ENCODE peak calls at places on chromosome 13, in four cellular contexts. U, M, C and X are unnamed samples.

GRCh38 chr13:43544011-43544410 is 242.8 kb downstream of the ENOX1 start:
- DNase-seq in C (no peak), U (no peak), M (no peak), X (no peak)

GRCh38 chr13:19864018-19864338 is 529 bp upstream of the ZMYM5 start:
- DNase-seq in U (peak), C (no peak), M (peak), X (peak)

GRCh38 chr13:24217601-24218281 is 57.2 kb downstream of the SPATA13 start:
- DNase-seq in M (no peak), C (peak), U (no peak), X (no peak)

GRCh38 chr13:73937420-73937819 is 196.8 kb downstream of the KLF12 start:
- DNase-seq in U (no peak), M (no peak), C (no peak), X (no peak)

GRCh38 chr13:19048381-19048780 is 133.2 kb downstream of the TUBA3C start:
- DNase-seq in U (no peak), C (no peak), M (no peak), X (no peak)

GRCh38 chr13:78625384-78625783 is 22.0 kb upstream of the POU4F1 start:
- DNase-seq in U (no peak), M (no peak), C (no peak), X (no peak)

GRCh38 chr13:99385161-99385560 is 78.0 kb upstream of the GPR183 start:
- DNase-seq in U (no peak), C (no peak), M (no peak), X (no peak)

GRCh38 chr13:75679459-75679858 is 43.3 kb downstream of the LMO7 start:
- DNase-seq in C (peak), U (no peak), M (no peak), X (no peak)

GRCh38 chr13:58018020-58018419 is 386.5 kb downstream of the PCDH17 start:
- DNase-seq in C (no peak), U (no peak), M (no peak), X (no peak)

GRCh38 chr13:81540777-81541176 is 1199.9 kb upstream of the SPRY2 start:
- DNase-seq in U (no peak), M (no peak), C (peak), X (no peak)

GRCh38 chr13:104301216-104301975 is 1235.2 kb upstream of the SLC10A2 start:
- DNase-seq in U (no peak), M (no peak), C (no peak), X (no peak)

GRCh38 chr13:43285891-43286602 is 262.7 kb downstream of the DNAJC15 start:
- DNase-seq in C (no peak), U (no peak), M (no peak), X (no peak)

GRCh38 chr13:95948646-95949045 is 104.6 kb downstream of the UGGT2 start:
- DNase-seq in M (no peak), U (no peak), C (no peak), X (no peak)

GRCh38 chr13:40536443-40537113 is 129.9 kb downstream of the FOXO1 start:
- DNase-seq in M (no peak), U (no peak), C (peak), X (no peak)

GRCh38 chr13:42355118-42355840 is 83.3 kb downstream of the AKAP11 start:
- DNase-seq in C (no peak), U (no peak), M (no peak), X (no peak)

GRCh38 chr13:24096659-24097058 is 63.9 kb upstream of the SPATA13 start:
- DNase-seq in C (no peak), U (no peak), M (no peak), X (no peak)

GRCh38 chr13:90498096-90498495 is 849.4 kb upstream of the MIR17HG start:
- DNase-seq in C (no peak), M (no peak), U (no peak), X (no peak)

GRCh38 chr13:100396771-100397170 is 191.8 kb downstream of the GGACT start:
- DNase-seq in M (no peak), U (peak), C (no peak), X (no peak)

GRCh38 chr13:100394005-100394695 is 194.4 kb downstream of the GGACT start:
- DNase-seq in C (no peak), M (no peak), U (no peak), X (no peak)

GRCh38 chr13:100395698-100396373 is 192.8 kb downstream of the GGACT start:
- DNase-seq in C (no peak), M (no peak), U (no peak), X (no peak)

GRCh38 chr13:100389617-100390016 is 199.0 kb downstream of the GGACT start:
- DNase-seq in M (no peak), U (no peak), C (no peak), X (no peak)

GRCh38 chr13:100392709-100393630 is 195.6 kb downstream of the GGACT start:
- DNase-seq in U (no peak), M (peak), C (peak), X (peak)
- TF ChIP-seq ELF4 in U (no peak), M (no peak), C (no peak), X (no peak)

GRCh38 chr13:53250272-53250875 is 221.8 kb downstream of the OLFM4 start:
- DNase-seq in U (no peak), M (peak), C (peak), X (peak)
- TF ChIP-seq ELF4 in U (no peak), M (no peak), C (no peak), X (no peak)

DNA sequence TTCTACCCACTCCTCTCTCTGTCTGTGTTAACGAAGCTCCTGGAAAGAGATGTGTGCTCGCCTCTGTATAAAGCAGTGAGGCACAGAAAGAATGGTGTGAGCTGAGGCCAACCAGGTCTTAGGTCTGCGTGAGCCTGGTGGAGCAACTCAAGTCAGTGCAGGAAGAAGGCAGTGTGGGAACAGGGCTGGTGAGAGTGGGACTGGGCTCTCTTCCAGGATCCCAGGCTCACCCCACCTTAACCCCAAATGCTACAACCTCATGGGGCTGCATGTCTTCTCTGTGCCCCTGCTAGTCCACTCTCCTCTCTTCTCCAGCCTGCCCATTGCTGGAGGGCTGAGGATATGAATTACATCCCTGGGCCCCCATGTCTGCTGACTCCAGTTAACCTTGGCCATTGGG is 127.4 kb downstream of the DCT start:
- DNase-seq in C (no peak), M (no peak), U (no peak), X (no peak)
- TF ChIP-seq ELF4 in C (no peak), M (no peak), U (no peak), X (no peak)

GRCh38 chr13:111051041-111051440 is 64.1 kb upstream of the ARHGEF7 start:
- DNase-seq in M (no peak), U (no peak), C (no peak), X (no peak)

GRCh38 chr13:111051656-111052232 is 63.4 kb upstream of the ARHGEF7 start:
- DNase-seq in C (no peak), M (no peak), U (no peak), X (no peak)

GRCh38 chr13:111049791-111050538 is 65.1 kb upstream of the ARHGEF7 start:
- DNase-seq in C (no peak), M (peak), U (peak), X (no peak)

GRCh38 chr13:111048387-111048786 is 66.7 kb upstream of the ARHGEF7 start:
- DNase-seq in U (no peak), C (no peak), M (no peak), X (no peak)

GRCh38 chr13:111050539-111050879 is 64.6 kb upstream of the ARHGEF7 start:
- DNase-seq in U (no peak), C (no peak), M (no peak), X (no peak)
- TF ChIP-seq ELF4 in U (no peak), C (no peak), M (no peak), X (no peak)

DNA sequence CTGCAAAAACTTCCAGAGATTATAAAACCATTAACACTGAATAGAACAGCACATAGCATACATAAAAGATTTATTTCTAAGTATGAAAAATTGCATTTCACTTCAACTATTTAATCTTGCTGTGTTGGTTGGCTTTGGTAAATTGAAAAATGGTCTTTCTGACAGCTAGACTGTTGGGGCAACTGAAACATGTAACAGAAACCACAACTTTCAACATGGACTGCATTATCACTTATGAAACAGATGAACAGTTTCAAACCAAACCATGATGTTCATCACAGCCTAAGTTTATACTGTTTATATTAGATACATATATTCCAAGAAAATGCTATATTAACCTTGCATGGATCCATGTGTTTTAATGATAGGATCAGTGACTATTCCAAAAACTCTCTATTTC is 324.2 kb upstream of the PCDH9 start:
- DNase-seq in U (no peak), M (no peak), C (no peak), X (no peak)
- TF ChIP-seq ELF4 in U (no peak), M (no peak), C (no peak), X (no peak)

GRCh38 chr13:113471844-113472243 is 18.6 kb upstream of the ADPRHL1 start:
- DNase-seq in C (no peak), M (no peak), U (no peak), X (no peak)

GRCh38 chr13:113468461-113469147 is 15.3 kb upstream of the ADPRHL1 start:
- DNase-seq in C (no peak), M (no peak), U (peak), X (no peak)

GRCh38 chr13:113470073-113470472 is 16.8 kb upstream of the ADPRHL1 start:
- DNase-seq in U (no peak), M (no peak), C (no peak), X (no peak)

GRCh38 chr13:113468029-113468428 is 14.7 kb upstream of the ADPRHL1 start:
- DNase-seq in C (no peak), U (no peak), M (no peak), X (no peak)

GRCh38 chr13:113469582-113469981 is 16.3 kb upstream of the ADPRHL1 start:
- DNase-seq in M (no peak), C (no peak), U (no peak), X (no peak)
- TF ChIP-seq ELF4 in M (no peak), C (no peak), U (no peak), X (no peak)

DNA sequence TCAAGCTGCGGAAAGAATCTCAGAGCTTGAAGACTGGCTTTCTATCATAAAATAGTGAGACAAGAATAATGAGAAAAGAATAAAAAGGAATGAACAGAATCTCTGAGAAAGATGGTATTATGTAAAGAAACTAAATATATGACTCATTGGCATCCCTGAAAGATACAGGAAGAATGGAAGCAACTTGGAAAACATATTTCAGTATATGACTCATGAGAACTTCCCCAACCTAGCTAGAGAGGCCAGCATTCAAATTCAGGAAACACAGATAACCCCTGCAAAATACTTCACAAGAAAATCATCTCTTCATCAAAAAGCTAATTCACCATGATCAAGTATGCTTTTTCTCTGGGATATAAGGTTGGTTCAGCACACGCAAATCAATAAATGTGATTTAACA is 2318.0 kb downstream of the PCDH9 start:
- DNase-seq in C (no peak), M (no peak), U (no peak), X (no peak)
- TF ChIP-seq ELF4 in C (no peak), M (no peak), U (no peak), X (no peak)

GRCh38 chr13:86731987-86732386 is 932.8 kb upstream of the SLITRK6 start:
- DNase-seq in C (no peak), U (no peak), M (no peak), X (no peak)

GRCh38 chr13:86725105-86725504 is 925.9 kb upstream of the SLITRK6 start:
- DNase-seq in M (no peak), U (peak), C (no peak), X (peak)

GRCh38 chr13:86729206-86729605 is 930.0 kb upstream of the SLITRK6 start:
- DNase-seq in C (no peak), M (no peak), U (no peak), X (no peak)
- TF ChIP-seq ELF4 in C (no peak), M (no peak), U (no peak), X (no peak)

DNA sequence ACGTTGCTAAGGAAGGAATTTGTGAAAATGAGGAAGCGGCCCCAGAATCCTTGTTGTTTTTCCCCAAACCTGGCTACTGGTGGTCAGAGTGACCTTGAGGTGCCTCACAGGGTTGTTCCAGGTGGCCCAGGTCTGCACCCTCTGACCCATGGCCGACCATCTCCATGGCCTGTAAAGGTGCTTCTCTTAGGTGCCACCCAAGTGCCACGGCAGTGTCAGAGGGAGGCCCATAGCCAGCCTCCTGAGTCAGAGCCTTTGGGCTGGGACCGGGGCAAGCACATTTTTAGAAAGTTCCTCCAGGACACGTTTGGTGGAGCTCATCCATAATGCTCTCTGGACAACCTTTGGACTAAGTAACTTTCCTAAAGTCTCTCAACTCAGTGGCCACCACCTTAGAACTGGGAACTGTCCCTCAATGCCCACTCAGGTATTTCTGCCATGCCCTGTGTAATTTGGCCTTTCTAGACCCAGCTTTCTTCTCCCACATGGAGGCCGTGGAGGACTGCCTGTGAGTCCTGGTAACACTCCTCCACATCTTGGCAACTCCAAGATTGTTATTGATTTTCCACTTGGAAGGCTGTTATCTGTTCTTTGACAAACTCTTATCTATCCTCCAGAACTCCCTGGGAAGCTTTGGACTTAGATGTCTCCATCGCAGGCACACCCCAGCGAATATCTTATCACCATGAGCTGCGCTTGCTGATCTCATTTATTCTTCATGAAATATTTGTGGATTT is 84.1 kb upstream of the IRS2 start:
- DNase-seq in C (no peak), M (no peak), U (no peak), X (no peak)
- TF ChIP-seq ELF4 in C (no peak), M (no peak), U (no peak), X (no peak)

DNA sequence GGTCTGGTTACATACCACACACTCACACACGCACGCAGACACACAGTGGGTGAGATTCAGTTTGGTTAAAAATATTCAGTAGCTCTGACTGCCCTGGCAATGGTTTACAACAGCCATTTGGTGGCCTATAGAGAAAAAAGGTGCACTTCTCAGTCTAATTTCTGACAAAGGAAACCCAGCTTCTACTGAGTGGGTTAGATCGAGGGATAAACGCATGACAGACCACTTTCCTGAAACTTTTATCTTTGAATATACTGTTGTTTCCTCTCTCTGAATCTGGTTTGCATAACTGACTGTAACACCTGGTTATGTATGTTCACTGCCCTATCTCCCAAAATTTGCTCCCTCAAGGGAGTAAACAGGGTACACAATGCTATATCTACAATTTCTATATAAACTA is 2.4 kb downstream of the LIG4 start:
- DNase-seq in C (no peak), M (no peak), U (no peak), X (no peak)
- TF ChIP-seq ELF4 in C (no peak), M (no peak), U (no peak), X (no peak)